ENCODE peak calls at places on chromosome 15, in four cellular contexts. One of them, this sample, is unnamed.

GRCh38 chr15:85702321-85703230 is 92.1 kb downstream of the KLHL25 start:
- DNase-seq in A549: no peak
- DNase-seq in K562: no peak
- DNase-seq in HepG2: no peak
- DNase-seq in this sample: no peak

GRCh38 chr15:85742186-85742751 is 52.5 kb downstream of the KLHL25 start:
- DNase-seq in A549: no peak
- DNase-seq in K562: no peak
- DNase-seq in HepG2: no peak
- DNase-seq in this sample: no peak

GRCh38 chr15:89127054-89127702 is 38.9 kb downstream of the ABHD2 start:
- DNase-seq in A549: no peak
- DNase-seq in K562: no peak
- DNase-seq in HepG2: no peak
- DNase-seq in this sample: no peak

GRCh38 chr15:70492240-70493177 is 270.8 kb downstream of the UACA start:
- DNase-seq in A549: peak
- DNase-seq in K562: no peak
- DNase-seq in HepG2: no peak
- DNase-seq in this sample: no peak

GRCh38 chr15:65056868-65057548 is 10.8 kb downstream of the RASL12 start:
- DNase-seq in A549: peak
- DNase-seq in K562: no peak
- DNase-seq in HepG2: peak
- DNase-seq in this sample: no peak

GRCh38 chr15:58985443-58985842 is 2.0 kb upstream of the RNF111 start:
- DNase-seq in A549: no peak
- DNase-seq in K562: peak
- DNase-seq in HepG2: peak
- DNase-seq in this sample: no peak

GRCh38 chr15:81155375-81156218 is 21.5 kb downstream of the CFAP161 start:
- DNase-seq in A549: peak
- DNase-seq in K562: peak
- DNase-seq in HepG2: peak
- DNase-seq in this sample: no peak

GRCh38 chr15:67832965-67833503 is 6.8 kb downstream of the RNU6-1 start:
- DNase-seq in A549: no peak
- DNase-seq in K562: no peak
- DNase-seq in HepG2: no peak
- DNase-seq in this sample: no peak

GRCh38 chr15:41904487-41905359 is 10.9 kb upstream of the SPTBN5 start:
- DNase-seq in A549: peak
- DNase-seq in K562: peak
- DNase-seq in HepG2: peak
- DNase-seq in this sample: peak

GRCh38 chr15:71612066-71612715 is 198.2 kb upstream of the NR2E3 start:
- DNase-seq in A549: no peak
- DNase-seq in K562: no peak
- DNase-seq in HepG2: no peak
- DNase-seq in this sample: no peak

GRCh38 chr15:20351448-20351961 is 190.1 kb downstream of the GOLGA6L6 start:
- DNase-seq in A549: no peak
- DNase-seq in K562: no peak
- DNase-seq in HepG2: no peak
- DNase-seq in this sample: no peak

GRCh38 chr15:84400820-84401219 is 165.2 kb downstream of the GOLGA6L4 start:
- DNase-seq in A549: no peak
- DNase-seq in K562: no peak
- DNase-seq in HepG2: no peak
- DNase-seq in this sample: peak

DNA sequence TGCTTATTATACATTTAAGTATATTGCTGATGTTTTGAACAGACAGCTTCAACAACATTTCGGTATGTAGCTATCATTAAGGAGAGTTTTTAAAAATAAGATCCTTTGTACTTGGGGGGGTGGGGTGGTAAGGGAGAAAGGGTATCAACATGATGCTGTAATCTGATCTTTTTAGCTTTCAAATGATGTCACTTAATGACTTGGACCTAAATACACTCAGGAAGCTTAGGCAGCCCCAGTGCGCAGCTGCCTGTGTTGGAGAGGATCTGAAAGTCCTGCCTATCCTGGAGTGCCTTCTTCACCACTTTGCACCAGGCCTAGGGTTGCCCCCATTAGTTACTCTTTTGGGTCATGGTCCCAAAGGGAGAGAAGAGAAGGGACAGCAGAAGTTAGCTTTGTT is 57.1 kb upstream of the USP3 start:
- DNase-seq in A549: no peak
- DNase-seq in K562: no peak
- DNase-seq in HepG2: no peak
- DNase-seq in this sample: no peak
- TF ChIP-seq RNF2 in A549: no peak
- TF ChIP-seq RNF2 in K562: no peak
- TF ChIP-seq RNF2 in HepG2: no peak
- TF ChIP-seq RNF2 in this sample: no peak

DNA sequence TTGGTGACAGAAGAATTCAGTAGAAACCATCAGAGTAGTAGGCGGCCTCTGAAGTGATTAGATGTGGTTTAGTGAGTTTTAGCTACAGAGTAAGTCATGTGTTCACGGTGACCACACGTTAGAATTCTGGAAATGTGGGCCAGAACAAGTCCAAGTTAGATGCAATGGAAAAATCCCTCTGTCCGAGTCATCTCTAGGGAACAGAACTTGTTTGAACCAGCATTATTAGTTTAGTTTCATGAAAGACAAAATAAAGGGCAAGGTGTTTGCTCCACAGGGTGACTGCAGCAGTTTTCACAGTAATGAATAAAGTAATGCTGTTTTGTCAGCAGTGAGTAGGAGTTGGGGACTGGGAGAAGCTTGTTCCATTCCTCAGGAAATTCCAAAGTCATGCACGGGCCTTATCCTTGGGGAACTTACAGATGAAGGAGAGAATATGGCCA is 100.2 kb downstream of the CGNL1 start:
- DNase-seq in A549: no peak
- DNase-seq in K562: no peak
- DNase-seq in HepG2: peak
- DNase-seq in this sample: no peak
- TF ChIP-seq RNF2 in A549: no peak
- TF ChIP-seq RNF2 in K562: no peak
- TF ChIP-seq RNF2 in HepG2: no peak
- TF ChIP-seq RNF2 in this sample: no peak

DNA sequence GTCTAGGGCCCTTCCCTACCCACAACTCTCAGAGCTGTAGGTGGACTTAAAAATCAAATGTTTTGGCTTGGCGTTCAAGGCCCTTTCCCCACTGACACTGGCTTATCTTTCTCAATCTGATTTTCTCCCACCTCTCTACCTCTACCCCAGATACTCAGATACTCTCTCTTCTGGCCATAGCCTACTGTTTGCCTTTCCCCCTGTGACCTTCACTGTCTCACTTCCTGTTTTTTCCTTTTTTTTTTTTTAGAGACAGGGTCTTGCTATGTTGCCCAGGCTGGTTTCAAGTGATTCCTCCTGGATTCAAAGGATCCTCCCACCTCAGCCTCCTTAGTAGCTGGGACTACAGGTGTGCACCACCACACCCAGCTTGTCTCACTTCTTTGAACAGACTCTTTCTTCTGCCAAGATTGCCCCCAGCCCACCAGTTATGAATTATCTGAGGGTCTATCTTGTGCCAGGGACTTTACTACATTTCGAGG is 4.6 kb downstream of the CHRNB4 start:
- DNase-seq in A549: no peak
- DNase-seq in K562: no peak
- DNase-seq in HepG2: no peak
- DNase-seq in this sample: no peak
- TF ChIP-seq RNF2 in A549: no peak
- TF ChIP-seq RNF2 in K562: no peak
- TF ChIP-seq RNF2 in HepG2: no peak
- TF ChIP-seq RNF2 in this sample: no peak

GRCh38 chr15:42919308-42919707 is 1.3 kb downstream of the TTBK2 start:
- DNase-seq in A549: no peak
- DNase-seq in K562: no peak
- DNase-seq in HepG2: no peak
- DNase-seq in this sample: no peak

GRCh38 chr15:42920281-42921048 is at the start of gene TTBK2:
- DNase-seq in A549: peak
- DNase-seq in K562: peak
- DNase-seq in HepG2: peak
- DNase-seq in this sample: peak

GRCh38 chr15:42918047-42918446 is 2.5 kb downstream of the TTBK2 start:
- DNase-seq in A549: no peak
- DNase-seq in K562: no peak
- DNase-seq in HepG2: no peak
- DNase-seq in this sample: no peak

GRCh38 chr15:42919794-42920280 is 741 bp downstream of the TTBK2 start:
- DNase-seq in A549: no peak
- DNase-seq in K562: no peak
- DNase-seq in HepG2: peak
- DNase-seq in this sample: no peak

GRCh38 chr15:42921049-42921731 is 612 bp upstream of the TTBK2 start:
- DNase-seq in A549: no peak
- DNase-seq in K562: no peak
- DNase-seq in HepG2: no peak
- DNase-seq in this sample: no peak
- TF ChIP-seq RNF2 in A549: no peak
- TF ChIP-seq RNF2 in K562: no peak
- TF ChIP-seq RNF2 in HepG2: no peak
- TF ChIP-seq RNF2 in this sample: no peak